ENCODE peak calls at places on chromosomes 4 and X, in five cellular contexts. One of them, this sample, is unnamed.

GRCh38 chr4:5370286-5370685 is 319.0 kb downstream of the STK32B start:
- DNase-seq in caudate nucleus: no peak
- DNase-seq in Ammon's horn: no peak
- DNase-seq in CD8-positive, alpha-beta memory T cell: no peak
- DNase-seq in SK-MEL-5: no peak
- DNase-seq in this sample: no peak

GRCh38 chr4:145912391-145912790 is 26.2 kb downstream of the ZNF827 start:
- DNase-seq in caudate nucleus: no peak
- DNase-seq in Ammon's horn: no peak
- DNase-seq in CD8-positive, alpha-beta memory T cell: no peak
- DNase-seq in SK-MEL-5: no peak
- DNase-seq in this sample: no peak

GRCh38 chr4:79864470-79865190 is 208.4 kb downstream of the ANTXR2 start:
- DNase-seq in caudate nucleus: no peak
- DNase-seq in Ammon's horn: no peak
- DNase-seq in CD8-positive, alpha-beta memory T cell: no peak
- DNase-seq in SK-MEL-5: no peak
- DNase-seq in this sample: no peak

GRCh38 chr4:101977096-101977495 is 186.6 kb downstream of the BANK1 start:
- DNase-seq in caudate nucleus: no peak
- DNase-seq in Ammon's horn: peak
- DNase-seq in CD8-positive, alpha-beta memory T cell: no peak
- DNase-seq in SK-MEL-5: peak
- DNase-seq in this sample: no peak

GRCh38 chrX:95764972-95765451 is 919.6 kb upstream of the DIAPH2 start:
- DNase-seq in caudate nucleus: no peak
- DNase-seq in Ammon's horn: peak
- DNase-seq in CD8-positive, alpha-beta memory T cell: no peak
- DNase-seq in SK-MEL-5: peak
- DNase-seq in this sample: no peak

GRCh38 chrX:15515931-15516330 is 15.3 kb downstream of the BMX start:
- DNase-seq in caudate nucleus: no peak
- DNase-seq in Ammon's horn: no peak
- DNase-seq in CD8-positive, alpha-beta memory T cell: no peak
- DNase-seq in SK-MEL-5: no peak
- DNase-seq in this sample: no peak

GRCh38 chr4:187586892-187587291 is 408.7 kb upstream of the ZFP42 start:
- DNase-seq in caudate nucleus: no peak
- DNase-seq in Ammon's horn: no peak
- DNase-seq in CD8-positive, alpha-beta memory T cell: no peak
- DNase-seq in SK-MEL-5: no peak
- DNase-seq in this sample: no peak

GRCh38 chrX:31021537-31021936 is 50.3 kb downstream of the FTHL17 start:
- DNase-seq in caudate nucleus: no peak
- DNase-seq in Ammon's horn: no peak
- DNase-seq in CD8-positive, alpha-beta memory T cell: no peak
- DNase-seq in SK-MEL-5: no peak
- DNase-seq in this sample: no peak

GRCh38 chrX:9847071-9847470 is 60.8 kb downstream of the SHROOM2 start:
- DNase-seq in caudate nucleus: no peak
- DNase-seq in Ammon's horn: no peak
- DNase-seq in CD8-positive, alpha-beta memory T cell: no peak
- DNase-seq in SK-MEL-5: no peak
- DNase-seq in this sample: no peak

GRCh38 chr4:38529189-38530115 is 134.5 kb upstream of the KLF3 start:
- DNase-seq in caudate nucleus: no peak
- DNase-seq in Ammon's horn: peak
- DNase-seq in CD8-positive, alpha-beta memory T cell: peak
- DNase-seq in SK-MEL-5: no peak
- DNase-seq in this sample: peak

GRCh38 chr4:25448379-25449109 is 71.5 kb downstream of the ANAPC4 start:
- DNase-seq in caudate nucleus: no peak
- DNase-seq in Ammon's horn: no peak
- DNase-seq in CD8-positive, alpha-beta memory T cell: no peak
- DNase-seq in SK-MEL-5: peak
- DNase-seq in this sample: no peak

GRCh38 chr4:183621875-183622274 is 37.1 kb downstream of the RWDD4 start:
- DNase-seq in caudate nucleus: no peak
- DNase-seq in Ammon's horn: no peak
- DNase-seq in CD8-positive, alpha-beta memory T cell: no peak
- DNase-seq in SK-MEL-5: no peak
- DNase-seq in this sample: no peak